ENCODE peak calls at places on chromosomes 12 and 14, in five cellular contexts. One of them, this sample, is unnamed.
A peak's percentile ranks its signal among the peaks of the same experiment; 100 is the strongest.

GRCh38 chr14:51386983-51387730 is 147.1 kb downstream of the TMX1 start:
- DNase-seq in nephron progenitor cell: no peak
- DNase-seq in HFF-Myc: no peak
- DNase-seq in bronchial epithelial cell: no peak
- DNase-seq in psoas muscle: no peak
- DNase-seq in this sample: peak; percentile 50

GRCh38 chr14:105529506-105530445 is 3.4 kb downstream of the TMEM121 start:
- DNase-seq in nephron progenitor cell: no peak
- DNase-seq in HFF-Myc: no peak
- DNase-seq in bronchial epithelial cell: no peak
- DNase-seq in psoas muscle: no peak
- DNase-seq in this sample: no peak

GRCh38 chr14:24389266-24389855 is 9.4 kb upstream of the NYNRIN start:
- DNase-seq in nephron progenitor cell: no peak
- DNase-seq in HFF-Myc: no peak
- DNase-seq in bronchial epithelial cell: no peak
- DNase-seq in psoas muscle: no peak
- DNase-seq in this sample: no peak

GRCh38 chr14:69693145-69693544 is 73.8 kb upstream of the SRSF5 start:
- DNase-seq in nephron progenitor cell: peak; percentile 51
- DNase-seq in HFF-Myc: no peak
- DNase-seq in bronchial epithelial cell: no peak
- DNase-seq in psoas muscle: no peak
- DNase-seq in this sample: no peak

GRCh38 chr12:57213068-57213715 is 3.4 kb upstream of the NXPH4 start:
- DNase-seq in nephron progenitor cell: peak; percentile 91
- DNase-seq in HFF-Myc: peak; percentile 52
- DNase-seq in bronchial epithelial cell: peak; percentile 64
- DNase-seq in psoas muscle: peak; percentile 84
- DNase-seq in this sample: peak; percentile 82

GRCh38 chr12:72271741-72272661 is at the start of gene TRHDE:
- DNase-seq in nephron progenitor cell: peak; percentile 68
- DNase-seq in HFF-Myc: no peak
- DNase-seq in bronchial epithelial cell: no peak
- DNase-seq in psoas muscle: no peak
- DNase-seq in this sample: no peak

GRCh38 chr14:52695481-52696091 is at the start of gene ERO1A:
- DNase-seq in nephron progenitor cell: peak; percentile 79
- DNase-seq in HFF-Myc: peak; percentile 40
- DNase-seq in bronchial epithelial cell: peak; percentile 82
- DNase-seq in psoas muscle: peak; percentile 84
- DNase-seq in this sample: peak; percentile 84

GRCh38 chr14:61139006-61139599 is 142.0 kb downstream of the TMEM30B start:
- DNase-seq in nephron progenitor cell: no peak
- DNase-seq in HFF-Myc: no peak
- DNase-seq in bronchial epithelial cell: no peak
- DNase-seq in psoas muscle: no peak
- DNase-seq in this sample: no peak

GRCh38 chr12:25054783-25055144 is 105.9 kb upstream of the BCAT1 start:
- DNase-seq in nephron progenitor cell: no peak
- DNase-seq in HFF-Myc: no peak
- DNase-seq in bronchial epithelial cell: peak; percentile 90
- DNase-seq in psoas muscle: no peak
- DNase-seq in this sample: peak; percentile 56

GRCh38 chr14:61064210-61064609 is 83.2 kb downstream of the SLC38A6 start:
- DNase-seq in nephron progenitor cell: no peak
- DNase-seq in HFF-Myc: no peak
- DNase-seq in bronchial epithelial cell: no peak
- DNase-seq in psoas muscle: no peak
- DNase-seq in this sample: no peak

GRCh38 chr12:58262796-58263195 is 321.4 kb downstream of the ATP23 start:
- DNase-seq in nephron progenitor cell: no peak
- DNase-seq in HFF-Myc: no peak
- DNase-seq in bronchial epithelial cell: peak; percentile 79
- DNase-seq in psoas muscle: no peak
- DNase-seq in this sample: peak; percentile 20

GRCh38 chr12:3263939-3264699 is 186.9 kb downstream of the TSPAN9 start:
- DNase-seq in nephron progenitor cell: peak; percentile 40
- DNase-seq in HFF-Myc: no peak
- DNase-seq in bronchial epithelial cell: no peak
- DNase-seq in psoas muscle: no peak
- DNase-seq in this sample: no peak

GRCh38 chr12:117874842-117875434 is 93.9 kb downstream of the KSR2 start:
- DNase-seq in nephron progenitor cell: peak; percentile 83
- DNase-seq in HFF-Myc: no peak
- DNase-seq in bronchial epithelial cell: peak; percentile 32
- DNase-seq in psoas muscle: peak; percentile 62
- DNase-seq in this sample: peak; percentile 66

GRCh38 chr12:53840316-53840715 is 88.5 kb upstream of the CISTR start:
- DNase-seq in nephron progenitor cell: no peak
- DNase-seq in HFF-Myc: no peak
- DNase-seq in bronchial epithelial cell: no peak
- DNase-seq in psoas muscle: no peak
- DNase-seq in this sample: no peak

GRCh38 chr14:77151245-77151644 is 9.7 kb upstream of the ZDHHC22 start:
- DNase-seq in nephron progenitor cell: peak; percentile 63
- DNase-seq in HFF-Myc: no peak
- DNase-seq in bronchial epithelial cell: no peak
- DNase-seq in psoas muscle: no peak
- DNase-seq in this sample: peak; percentile 35

GRCh38 chr12:53005215-53005985 is 856 bp upstream of the EIF4B start:
- DNase-seq in nephron progenitor cell: peak; percentile 26
- DNase-seq in HFF-Myc: no peak
- DNase-seq in bronchial epithelial cell: peak; percentile 21
- DNase-seq in psoas muscle: peak; percentile 15
- DNase-seq in this sample: no peak

GRCh38 chr12:56007148-56007891 is 10.2 kb downstream of the SUOX start:
- DNase-seq in nephron progenitor cell: peak; percentile 92
- DNase-seq in HFF-Myc: peak; percentile 61
- DNase-seq in bronchial epithelial cell: peak; percentile 73
- DNase-seq in psoas muscle: peak; percentile 89
- DNase-seq in this sample: peak; percentile 84

GRCh38 chr12:49823951-49824350 is 4.3 kb downstream of the NCKAP5L start:
- DNase-seq in nephron progenitor cell: no peak
- DNase-seq in HFF-Myc: no peak
- DNase-seq in bronchial epithelial cell: no peak
- DNase-seq in psoas muscle: no peak
- DNase-seq in this sample: no peak

GRCh38 chr12:92034858-92035401 is 110.7 kb downstream of the BTG1 start:
- DNase-seq in nephron progenitor cell: peak; percentile 11
- DNase-seq in HFF-Myc: peak; percentile 81
- DNase-seq in bronchial epithelial cell: peak; percentile 97
- DNase-seq in psoas muscle: peak; percentile 25
- DNase-seq in this sample: peak; percentile 95

GRCh38 chr14:102487204-102487577 is 22.4 kb downstream of the ANKRD9 start:
- DNase-seq in nephron progenitor cell: no peak
- DNase-seq in HFF-Myc: no peak
- DNase-seq in bronchial epithelial cell: no peak
- DNase-seq in psoas muscle: no peak
- DNase-seq in this sample: no peak

GRCh38 chr14:80901260-80901659 is 40.3 kb downstream of the CEP128 start:
- DNase-seq in nephron progenitor cell: no peak
- DNase-seq in HFF-Myc: no peak
- DNase-seq in bronchial epithelial cell: no peak
- DNase-seq in psoas muscle: no peak
- DNase-seq in this sample: no peak

GRCh38 chr12:6613776-6614512 is 6.8 kb upstream of the CHD4 start:
- DNase-seq in nephron progenitor cell: peak; percentile 88
- DNase-seq in HFF-Myc: peak; percentile 94
- DNase-seq in bronchial epithelial cell: peak; percentile 79
- DNase-seq in psoas muscle: peak; percentile 88
- DNase-seq in this sample: peak; percentile 86

GRCh38 chr12:50505386-50505827 is 622 bp downstream of the DIP2B start:
- DNase-seq in nephron progenitor cell: no peak
- DNase-seq in HFF-Myc: no peak
- DNase-seq in bronchial epithelial cell: no peak
- DNase-seq in psoas muscle: no peak
- DNase-seq in this sample: peak; percentile 34

GRCh38 chr12:7937867-7938506 is 2.0 kb upstream of the SLC2A3 start:
- DNase-seq in nephron progenitor cell: no peak
- DNase-seq in HFF-Myc: peak; percentile 7
- DNase-seq in bronchial epithelial cell: no peak
- DNase-seq in psoas muscle: no peak
- DNase-seq in this sample: no peak

GRCh38 chr14:63727231-63727735 is 582 bp downstream of the SGPP1 start:
- DNase-seq in nephron progenitor cell: peak; percentile 59
- DNase-seq in HFF-Myc: no peak
- DNase-seq in bronchial epithelial cell: no peak
- DNase-seq in psoas muscle: peak; percentile 52
- DNase-seq in this sample: peak; percentile 29

GRCh38 chr12:41439134-41439533 is 251.0 kb downstream of the PDZRN4 start:
- DNase-seq in nephron progenitor cell: no peak
- DNase-seq in HFF-Myc: no peak
- DNase-seq in bronchial epithelial cell: no peak
- DNase-seq in psoas muscle: no peak
- DNase-seq in this sample: no peak

GRCh38 chr12:121570467-121571283 is 10.1 kb downstream of the KDM2B start:
- DNase-seq in nephron progenitor cell: no peak
- DNase-seq in HFF-Myc: no peak
- DNase-seq in bronchial epithelial cell: no peak
- DNase-seq in psoas muscle: no peak
- DNase-seq in this sample: no peak

DNA sequence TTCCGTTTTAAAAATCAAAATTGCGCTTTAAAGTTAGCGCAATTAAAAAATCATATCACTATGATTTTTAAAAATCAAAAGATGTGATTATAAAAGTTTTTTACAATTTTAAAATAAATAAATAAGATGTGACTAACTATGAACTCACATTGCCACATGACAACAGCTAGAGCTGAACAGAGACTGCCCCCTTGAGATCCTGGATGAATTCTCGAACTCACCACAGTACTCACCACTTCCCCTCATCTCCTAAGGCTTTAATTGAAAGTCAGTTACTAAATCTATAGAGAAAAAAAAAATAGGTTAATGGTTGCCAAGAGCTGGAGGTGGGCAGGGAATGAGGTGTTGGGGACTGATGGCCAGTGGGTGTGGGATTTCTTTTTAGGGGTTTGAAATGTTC is 384.2 kb downstream of the ZFP36L1 start:
- DNase-seq in nephron progenitor cell: no peak
- DNase-seq in HFF-Myc: no peak
- DNase-seq in bronchial epithelial cell: no peak
- DNase-seq in psoas muscle: no peak
- DNase-seq in this sample: no peak
- TF ChIP-seq CTCF in nephron progenitor cell: no peak
- TF ChIP-seq CTCF in HFF-Myc: peak; percentile 27
- TF ChIP-seq CTCF in bronchial epithelial cell: no peak
- TF ChIP-seq CTCF in psoas muscle: no peak
- TF ChIP-seq CTCF in this sample: no peak

DNA sequence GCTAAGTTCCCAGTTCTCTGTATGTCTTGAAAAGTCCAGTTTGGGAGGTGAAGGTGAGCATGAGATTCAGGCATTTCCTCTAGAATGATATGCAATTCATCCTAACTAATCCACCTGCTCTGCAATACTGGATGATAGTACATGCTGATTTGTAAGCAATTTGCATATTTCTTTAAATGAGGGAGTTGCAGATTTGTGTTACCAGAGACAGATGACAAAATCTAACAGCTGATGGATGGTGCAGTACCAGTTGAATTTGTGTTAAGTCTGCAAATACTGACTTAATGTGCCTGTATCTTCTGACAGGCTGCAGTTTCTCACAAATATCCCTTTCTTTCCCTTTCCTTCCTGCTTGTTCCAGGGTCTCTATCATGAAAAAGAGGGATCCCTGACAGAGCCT is 76.4 kb upstream of the MBIP start:
- DNase-seq in nephron progenitor cell: no peak
- DNase-seq in HFF-Myc: no peak
- DNase-seq in bronchial epithelial cell: no peak
- DNase-seq in psoas muscle: no peak
- DNase-seq in this sample: no peak
- TF ChIP-seq CTCF in nephron progenitor cell: no peak
- TF ChIP-seq CTCF in HFF-Myc: no peak
- TF ChIP-seq CTCF in bronchial epithelial cell: no peak
- TF ChIP-seq CTCF in psoas muscle: no peak
- TF ChIP-seq CTCF in this sample: no peak

GRCh38 chr14:29800961-29801360 is 126.7 kb downstream of the PRKD1 start:
- DNase-seq in nephron progenitor cell: no peak
- DNase-seq in HFF-Myc: no peak
- DNase-seq in bronchial epithelial cell: no peak
- DNase-seq in psoas muscle: no peak
- DNase-seq in this sample: no peak
- TF ChIP-seq CTCF in nephron progenitor cell: no peak
- TF ChIP-seq CTCF in HFF-Myc: no peak
- TF ChIP-seq CTCF in bronchial epithelial cell: peak; percentile 20
- TF ChIP-seq CTCF in psoas muscle: no peak
- TF ChIP-seq CTCF in this sample: no peak

DNA sequence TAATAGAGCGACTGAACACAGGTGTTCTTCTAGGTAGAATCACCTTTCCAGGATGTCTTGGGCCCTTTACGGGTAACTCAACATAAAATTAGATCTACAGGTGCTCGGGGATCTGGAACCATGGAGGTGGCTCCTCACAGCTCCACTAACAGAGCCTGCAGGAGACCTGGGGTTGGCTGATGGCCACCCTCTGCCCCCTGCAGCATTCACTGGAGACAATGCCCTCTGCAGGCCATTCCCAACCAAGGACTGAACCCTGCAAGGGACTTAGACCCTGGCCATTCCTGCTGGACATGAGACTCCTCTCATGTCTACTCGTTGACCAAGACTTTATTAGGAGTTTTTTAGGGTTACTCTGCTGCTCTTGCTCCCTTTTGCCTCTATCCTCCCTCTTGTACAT is 58.5 kb upstream of the PPP4R3A start:
- DNase-seq in nephron progenitor cell: no peak
- DNase-seq in HFF-Myc: no peak
- DNase-seq in bronchial epithelial cell: no peak
- DNase-seq in psoas muscle: no peak
- DNase-seq in this sample: no peak
- TF ChIP-seq CTCF in nephron progenitor cell: no peak
- TF ChIP-seq CTCF in HFF-Myc: no peak
- TF ChIP-seq CTCF in bronchial epithelial cell: peak; percentile 5
- TF ChIP-seq CTCF in psoas muscle: no peak
- TF ChIP-seq CTCF in this sample: no peak

DNA sequence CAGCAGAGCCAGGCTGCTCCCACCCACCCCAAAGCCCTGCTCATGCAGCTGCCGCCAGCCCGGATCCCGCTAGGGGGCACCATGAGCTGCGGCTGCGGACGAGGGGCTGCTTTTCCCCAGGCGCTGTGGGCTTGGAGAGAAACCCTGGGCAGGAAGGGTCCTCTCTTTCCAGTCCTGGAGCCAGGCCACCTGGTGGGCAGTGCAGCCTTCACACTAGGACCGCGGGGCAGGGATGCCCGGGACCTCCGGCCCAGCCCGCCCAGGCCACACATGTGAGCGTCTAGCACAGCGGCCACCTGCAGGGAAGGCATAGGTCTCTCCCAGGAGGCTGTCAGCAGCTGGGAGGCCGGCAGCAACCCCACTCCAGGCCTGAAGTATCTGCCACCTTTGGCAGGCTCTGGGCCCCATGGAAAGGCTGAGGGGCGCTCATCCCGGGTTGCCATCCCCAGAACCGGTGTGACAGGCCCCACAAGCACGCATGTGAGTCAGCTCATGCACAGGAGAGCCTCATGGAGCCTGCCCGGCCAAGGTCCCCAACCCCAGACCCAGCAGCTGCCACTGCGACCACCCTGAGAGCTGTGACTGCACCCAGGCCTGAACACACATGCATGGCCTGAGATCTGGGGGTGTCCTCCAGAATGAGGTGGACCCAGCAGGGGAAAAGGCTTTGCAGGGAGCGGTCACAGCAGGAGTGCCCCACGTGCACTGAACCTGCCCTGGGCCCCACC is 280.0 kb upstream of the RTL1 start:
- DNase-seq in nephron progenitor cell: peak; percentile 85
- DNase-seq in HFF-Myc: no peak
- DNase-seq in bronchial epithelial cell: no peak
- DNase-seq in psoas muscle: no peak
- DNase-seq in this sample: no peak
- TF ChIP-seq CTCF in nephron progenitor cell: peak; percentile 70
- TF ChIP-seq CTCF in HFF-Myc: no peak
- TF ChIP-seq CTCF in bronchial epithelial cell: peak; percentile 21
- TF ChIP-seq CTCF in psoas muscle: no peak
- TF ChIP-seq CTCF in this sample: no peak